ENCODE peak calls at places on chromosomes 5 and 9, in four cellular contexts. One of them, this sample, is unnamed.

GRCh38 chr5:73674669-73675004 is 48.6 kb downstream of the ARHGEF28 start:
- DNase-seq in H1: no peak
- DNase-seq in SK-N-SH: no peak
- DNase-seq in K562: peak
- DNase-seq in this sample: no peak

GRCh38 chr5:142053434-142054253 is 40.8 kb upstream of the GNPDA1 start:
- DNase-seq in SK-N-SH: no peak
- DNase-seq in K562: peak
- DNase-seq in H1: no peak
- DNase-seq in this sample: no peak

GRCh38 chr5:118791986-118792734 is 196.2 kb downstream of the DTWD2 start:
- DNase-seq in K562: peak
- DNase-seq in H1: no peak
- DNase-seq in SK-N-SH: peak
- DNase-seq in this sample: peak

GRCh38 chr5:180026320-180026719 is 45.2 kb downstream of the RNF130 start:
- DNase-seq in SK-N-SH: peak
- DNase-seq in H1: no peak
- DNase-seq in K562: peak
- DNase-seq in this sample: no peak

GRCh38 chr9:131214457-131214856 is 61.9 kb downstream of the FAM78A start:
- DNase-seq in K562: no peak
- DNase-seq in H1: no peak
- DNase-seq in SK-N-SH: no peak
- DNase-seq in this sample: no peak

GRCh38 chr9:72185561-72185960 is 36.3 kb downstream of the GDA start:
- DNase-seq in H1: no peak
- DNase-seq in SK-N-SH: no peak
- DNase-seq in K562: no peak
- DNase-seq in this sample: no peak

GRCh38 chr5:150589791-150590601 is 50.5 kb upstream of the SYNPO start:
- DNase-seq in K562: peak
- DNase-seq in SK-N-SH: peak
- DNase-seq in H1: no peak
- DNase-seq in this sample: peak

GRCh38 chr9:88781500-88782391 is 209.5 kb upstream of the S1PR3 start:
- DNase-seq in H1: no peak
- DNase-seq in K562: peak
- DNase-seq in SK-N-SH: peak
- DNase-seq in this sample: no peak

GRCh38 chr5:174755103-174755502 is 30.7 kb downstream of the MSX2 start:
- DNase-seq in H1: no peak
- DNase-seq in SK-N-SH: no peak
- DNase-seq in K562: no peak
- DNase-seq in this sample: no peak

GRCh38 chr5:52802272-52803011 is 14.7 kb downstream of the ITGA1 start:
- DNase-seq in H1: no peak
- DNase-seq in SK-N-SH: no peak
- DNase-seq in K562: no peak
- DNase-seq in this sample: no peak

GRCh38 chr5:149445739-149446369 is 66.8 kb upstream of the IL17B start:
- DNase-seq in K562: peak
- DNase-seq in SK-N-SH: no peak
- DNase-seq in H1: no peak
- DNase-seq in this sample: no peak

GRCh38 chr5:39177629-39177959 is 41.8 kb downstream of the FYB1 start:
- DNase-seq in K562: peak
- DNase-seq in SK-N-SH: no peak
- DNase-seq in H1: no peak
- DNase-seq in this sample: peak

GRCh38 chr5:27962201-27962600 is 923.8 kb upstream of the CDH9 start:
- DNase-seq in K562: no peak
- DNase-seq in SK-N-SH: no peak
- DNase-seq in H1: no peak
- DNase-seq in this sample: no peak

GRCh38 chr5:33526755-33527154 is 86.0 kb downstream of the TARS1 start:
- DNase-seq in K562: no peak
- DNase-seq in SK-N-SH: no peak
- DNase-seq in H1: no peak
- DNase-seq in this sample: no peak

GRCh38 chr5:158154226-158155005 is 295.5 kb upstream of the CLINT1 start:
- DNase-seq in K562: no peak
- DNase-seq in H1: no peak
- DNase-seq in SK-N-SH: no peak
- DNase-seq in this sample: no peak

GRCh38 chr5:34657550-34657921 is 1.4 kb downstream of the RAI14 start:
- DNase-seq in SK-N-SH: peak
- DNase-seq in H1: no peak
- DNase-seq in K562: no peak
- DNase-seq in this sample: no peak

GRCh38 chr5:73066466-73066865 is 53.9 kb upstream of the TMEM171 start:
- DNase-seq in K562: no peak
- DNase-seq in H1: no peak
- DNase-seq in SK-N-SH: no peak
- DNase-seq in this sample: no peak

GRCh38 chr5:51043740-51044139 is 339.5 kb upstream of the ISL1 start:
- DNase-seq in SK-N-SH: no peak
- DNase-seq in K562: no peak
- DNase-seq in H1: no peak
- DNase-seq in this sample: no peak

GRCh38 chr9:124032247-124032646 is 20.7 kb downstream of the LHX2 start:
- DNase-seq in H1: no peak
- DNase-seq in SK-N-SH: peak
- DNase-seq in K562: no peak
- DNase-seq in this sample: no peak

GRCh38 chr9:84668204-84669007 is 1.1 kb upstream of the NTRK2 start:
- DNase-seq in H1: peak
- DNase-seq in SK-N-SH: peak
- DNase-seq in K562: no peak
- DNase-seq in this sample: no peak

GRCh38 chr9:134732392-134733110 is 90.9 kb downstream of the COL5A1 start:
- DNase-seq in K562: no peak
- DNase-seq in SK-N-SH: no peak
- DNase-seq in H1: no peak
- DNase-seq in this sample: no peak

GRCh38 chr9:138080979-138081378 is 203.4 kb downstream of the CACNA1B start:
- DNase-seq in H1: no peak
- DNase-seq in SK-N-SH: peak
- DNase-seq in K562: no peak
- DNase-seq in this sample: no peak

GRCh38 chr5:141840295-141840812 is 37.9 kb downstream of the PCDH1 start:
- DNase-seq in K562: no peak
- DNase-seq in H1: no peak
- DNase-seq in SK-N-SH: no peak
- DNase-seq in this sample: no peak

GRCh38 chr9:76400534-76401096 is 6.4 kb upstream of the RFK start:
- DNase-seq in SK-N-SH: no peak
- DNase-seq in K562: no peak
- DNase-seq in H1: no peak
- DNase-seq in this sample: no peak

GRCh38 chr9:136784249-136784996 is 6.7 kb upstream of the TMEM141 start:
- DNase-seq in K562: peak
- DNase-seq in SK-N-SH: peak
- DNase-seq in H1: no peak
- DNase-seq in this sample: no peak

GRCh38 chr5:1564182-1564748 is 40.5 kb upstream of the LPCAT1 start:
- DNase-seq in K562: peak
- DNase-seq in H1: no peak
- DNase-seq in SK-N-SH: no peak
- DNase-seq in this sample: no peak

GRCh38 chr5:92518318-92518913 is 1062.6 kb downstream of the NR2F1-AS1 start:
- DNase-seq in K562: no peak
- DNase-seq in H1: no peak
- DNase-seq in SK-N-SH: peak
- DNase-seq in this sample: peak

GRCh38 chr9:74742792-74743389 is 144.8 kb downstream of the TRPM6 start:
- DNase-seq in SK-N-SH: peak
- DNase-seq in K562: peak
- DNase-seq in H1: no peak
- DNase-seq in this sample: no peak

GRCh38 chr5:116411101-116411571 is 163.5 kb downstream of the SEMA6A start:
- DNase-seq in H1: no peak
- DNase-seq in SK-N-SH: no peak
- DNase-seq in K562: no peak
- DNase-seq in this sample: no peak

GRCh38 chr5:65076251-65076869 is 307.6 kb downstream of the CWC27 start:
- DNase-seq in H1: peak
- DNase-seq in K562: peak
- DNase-seq in SK-N-SH: no peak
- DNase-seq in this sample: no peak

GRCh38 chr9:133974631-133975341 is 17.3 kb downstream of the VAV2 start:
- DNase-seq in K562: no peak
- DNase-seq in H1: no peak
- DNase-seq in SK-N-SH: peak
- DNase-seq in this sample: no peak

GRCh38 chr5:168916852-168917251 is 337.7 kb upstream of the PANK3 start:
- DNase-seq in K562: no peak
- DNase-seq in H1: no peak
- DNase-seq in SK-N-SH: no peak
- DNase-seq in this sample: no peak

GRCh38 chr5:158898185-158899177 is 201.2 kb downstream of the EBF1 start:
- DNase-seq in SK-N-SH: no peak
- DNase-seq in K562: no peak
- DNase-seq in H1: no peak
- DNase-seq in this sample: no peak

GRCh38 chr5:57550132-57550531 is 67.5 kb upstream of the ACTBL2 start:
- DNase-seq in K562: no peak
- DNase-seq in H1: no peak
- DNase-seq in SK-N-SH: no peak
- DNase-seq in this sample: no peak

GRCh38 chr5:22709743-22710142 is 143.4 kb downstream of the CDH12 start:
- DNase-seq in SK-N-SH: no peak
- DNase-seq in H1: no peak
- DNase-seq in K562: no peak
- DNase-seq in this sample: no peak

GRCh38 chr5:71601222-71602026 is 14.3 kb downstream of the MCCC2 start:
- DNase-seq in K562: peak
- DNase-seq in H1: peak
- DNase-seq in SK-N-SH: peak
- DNase-seq in this sample: peak

GRCh38 chr9:16434522-16434921 is 435.9 kb downstream of the BNC2 start:
- DNase-seq in SK-N-SH: no peak
- DNase-seq in K562: no peak
- DNase-seq in H1: no peak
- DNase-seq in this sample: no peak

GRCh38 chr5:33153373-33153772 is 287.4 kb upstream of the TARS1 start:
- DNase-seq in H1: no peak
- DNase-seq in K562: no peak
- DNase-seq in SK-N-SH: no peak
- DNase-seq in this sample: no peak

GRCh38 chr5:53194086-53194485 is 84.5 kb upstream of the MOCS2 start:
- DNase-seq in K562: no peak
- DNase-seq in SK-N-SH: no peak
- DNase-seq in H1: no peak
- DNase-seq in this sample: no peak

GRCh38 chr5:54205453-54205852 is 104.9 kb downstream of the ARL15 start:
- DNase-seq in H1: no peak
- DNase-seq in K562: no peak
- DNase-seq in SK-N-SH: no peak
- DNase-seq in this sample: no peak

GRCh38 chr9:121372239-121372562 is 2.2 kb upstream of the STOM start:
- DNase-seq in SK-N-SH: no peak
- DNase-seq in H1: no peak
- DNase-seq in K562: no peak
- DNase-seq in this sample: no peak

GRCh38 chr9:121371495-121371911 is 1.5 kb upstream of the STOM start:
- DNase-seq in SK-N-SH: peak
- DNase-seq in K562: peak
- DNase-seq in H1: no peak
- DNase-seq in this sample: no peak

GRCh38 chr9:121372563-121373400 is 2.7 kb upstream of the STOM start:
- DNase-seq in K562: peak
- DNase-seq in SK-N-SH: no peak
- DNase-seq in H1: no peak
- DNase-seq in this sample: no peak

GRCh38 chr9:121376214-121376830 is 6.3 kb upstream of the STOM start:
- DNase-seq in SK-N-SH: peak
- DNase-seq in H1: no peak
- DNase-seq in K562: no peak
- DNase-seq in this sample: no peak

DNA sequence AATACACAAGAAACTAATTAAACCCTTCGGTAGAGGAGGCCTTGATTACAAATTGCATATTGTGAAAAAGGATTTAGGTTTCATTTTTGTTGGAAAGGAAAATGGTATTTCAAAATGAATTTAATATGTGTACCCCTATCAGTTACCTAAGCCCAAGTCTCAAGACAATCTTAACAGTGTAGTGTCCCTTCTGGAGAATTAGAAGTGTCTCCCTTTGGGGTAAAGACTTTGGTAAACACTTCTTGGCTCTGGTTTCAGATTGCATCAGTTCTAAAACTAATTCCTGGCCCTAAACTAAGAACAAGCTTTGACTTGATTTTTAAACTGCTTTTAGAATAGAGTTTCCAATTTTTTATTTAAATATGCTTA is 3.3 kb upstream of the STOM start:
- DNase-seq in K562: no peak
- DNase-seq in SK-N-SH: no peak
- DNase-seq in H1: no peak
- DNase-seq in this sample: no peak
- H3K4me3 ChIP-seq in K562: no peak
- H3K4me3 ChIP-seq in SK-N-SH: no peak
- H3K4me3 ChIP-seq in H1: no peak
- H3K4me3 ChIP-seq in this sample: no peak

GRCh38 chr5:81067406-81067805 is 107.2 kb downstream of the RASGRF2 start:
- DNase-seq in H1: no peak
- DNase-seq in SK-N-SH: no peak
- DNase-seq in K562: no peak
- DNase-seq in this sample: no peak
- TF ChIP-seq NRF1 in H1: no peak
- TF ChIP-seq NRF1 in SK-N-SH: no peak
- TF ChIP-seq NRF1 in K562: no peak
- TF ChIP-seq NRF1 in this sample: no peak

GRCh38 chr9:90517103-90517502 is 125.5 kb downstream of the DIRAS2 start:
- DNase-seq in K562: no peak
- DNase-seq in H1: no peak
- DNase-seq in SK-N-SH: no peak
- DNase-seq in this sample: no peak
- H3K4me3 ChIP-seq in K562: no peak
- H3K4me3 ChIP-seq in H1: no peak
- H3K4me3 ChIP-seq in SK-N-SH: no peak
- H3K4me3 ChIP-seq in this sample: no peak

GRCh38 chr5:131635755-131636479 is 888 bp upstream of the RAPGEF6 start:
- DNase-seq in SK-N-SH: peak
- DNase-seq in K562: peak
- DNase-seq in H1: no peak
- DNase-seq in this sample: peak
- TF ChIP-seq NRF1 in SK-N-SH: no peak
- TF ChIP-seq NRF1 in K562: no peak
- TF ChIP-seq NRF1 in H1: no peak
- TF ChIP-seq NRF1 in this sample: no peak

GRCh38 chr9:121302341-121302740 is 34.4 kb downstream of the GSN start:
- DNase-seq in SK-N-SH: no peak
- DNase-seq in H1: no peak
- DNase-seq in K562: no peak
- DNase-seq in this sample: no peak
- H3K4me3 ChIP-seq in SK-N-SH: no peak
- H3K4me3 ChIP-seq in H1: no peak
- H3K4me3 ChIP-seq in K562: no peak
- H3K4me3 ChIP-seq in this sample: no peak

This sample was measured in GM12878.